ENCODE peak calls at places on chromosomes 7 and 10, in nine cellular contexts. One of them, this sample, is unnamed. For H3K4me1, the result is how much of the 10 kb centered on the place peaks cover.

GRCh38 chr7:39644170-39644569 is 20.8 kb downstream of the RALA start:
- DNase-seq in uterus: no peak
- DNase-seq in hepatocyte: no peak
- DNase-seq in Panc1: no peak
- DNase-seq in left lung: no peak
- DNase-seq in CD4-positive, CD25-positive, alpha-beta regulatory T cell: no peak
- DNase-seq in OCI-LY7: no peak
- DNase-seq in pancreas: no peak
- DNase-seq in PC-9: no peak
- DNase-seq in this sample: no peak

GRCh38 chr7:1911571-1911970 is 241.5 kb downstream of the ELFN1 start:
- DNase-seq in hepatocyte: no peak
- DNase-seq in uterus: no peak
- DNase-seq in PC-9: no peak
- DNase-seq in pancreas: peak
- DNase-seq in Panc1: no peak
- DNase-seq in left lung: no peak
- DNase-seq in OCI-LY7: no peak
- DNase-seq in CD4-positive, CD25-positive, alpha-beta regulatory T cell: no peak
- DNase-seq in this sample: no peak

GRCh38 chr10:120741415-120741814 is 109.7 kb upstream of the WDR11 start:
- DNase-seq in left lung: no peak
- DNase-seq in uterus: no peak
- DNase-seq in CD4-positive, CD25-positive, alpha-beta regulatory T cell: no peak
- DNase-seq in Panc1: no peak
- DNase-seq in pancreas: no peak
- DNase-seq in PC-9: no peak
- DNase-seq in OCI-LY7: no peak
- DNase-seq in hepatocyte: peak
- DNase-seq in this sample: no peak

GRCh38 chr10:73785721-73786511 is 510 bp downstream of the ZSWIM8 start:
- DNase-seq in PC-9: peak
- DNase-seq in CD4-positive, CD25-positive, alpha-beta regulatory T cell: peak
- DNase-seq in OCI-LY7: peak
- DNase-seq in pancreas: peak
- DNase-seq in hepatocyte: peak
- DNase-seq in left lung: peak
- DNase-seq in uterus: no peak
- DNase-seq in Panc1: no peak
- DNase-seq in this sample: peak

GRCh38 chr10:95133016-95133752 is 60.9 kb upstream of the ACSM6 start:
- DNase-seq in PC-9: peak
- DNase-seq in pancreas: peak
- DNase-seq in hepatocyte: peak
- DNase-seq in CD4-positive, CD25-positive, alpha-beta regulatory T cell: peak
- DNase-seq in OCI-LY7: peak
- DNase-seq in uterus: peak
- DNase-seq in Panc1: peak
- DNase-seq in left lung: peak
- DNase-seq in this sample: peak

GRCh38 chr10:125699562-125700143 is 16.7 kb upstream of the TEX36 start:
- DNase-seq in pancreas: no peak
- DNase-seq in uterus: no peak
- DNase-seq in left lung: no peak
- DNase-seq in hepatocyte: no peak
- DNase-seq in OCI-LY7: no peak
- DNase-seq in CD4-positive, CD25-positive, alpha-beta regulatory T cell: no peak
- DNase-seq in PC-9: no peak
- DNase-seq in Panc1: no peak
- DNase-seq in this sample: no peak

GRCh38 chr10:14519785-14520184 is 189.1 kb upstream of the FRMD4A start:
- DNase-seq in OCI-LY7: no peak
- DNase-seq in pancreas: no peak
- DNase-seq in Panc1: no peak
- DNase-seq in uterus: no peak
- DNase-seq in hepatocyte: no peak
- DNase-seq in left lung: no peak
- DNase-seq in PC-9: no peak
- DNase-seq in CD4-positive, CD25-positive, alpha-beta regulatory T cell: no peak
- DNase-seq in this sample: no peak

GRCh38 chr10:45514283-45515270 is 140.6 kb downstream of the ALOX5 start:
- DNase-seq in PC-9: no peak
- DNase-seq in pancreas: no peak
- DNase-seq in hepatocyte: no peak
- DNase-seq in CD4-positive, CD25-positive, alpha-beta regulatory T cell: no peak
- DNase-seq in Panc1: no peak
- DNase-seq in left lung: no peak
- DNase-seq in OCI-LY7: no peak
- DNase-seq in uterus: no peak
- DNase-seq in this sample: no peak

GRCh38 chr7:149670288-149670687 is 103.1 kb downstream of the ZNF467 start:
- DNase-seq in hepatocyte: peak
- DNase-seq in uterus: no peak
- DNase-seq in Panc1: no peak
- DNase-seq in CD4-positive, CD25-positive, alpha-beta regulatory T cell: no peak
- DNase-seq in OCI-LY7: no peak
- DNase-seq in pancreas: no peak
- DNase-seq in left lung: no peak
- DNase-seq in PC-9: no peak
- DNase-seq in this sample: no peak

GRCh38 chr7:123643495-123644428 is 11.9 kb upstream of the LMOD2 start:
- DNase-seq in uterus: no peak
- DNase-seq in pancreas: no peak
- DNase-seq in CD4-positive, CD25-positive, alpha-beta regulatory T cell: no peak
- DNase-seq in Panc1: no peak
- DNase-seq in hepatocyte: peak
- DNase-seq in PC-9: peak
- DNase-seq in left lung: no peak
- DNase-seq in OCI-LY7: no peak
- DNase-seq in this sample: no peak

GRCh38 chr10:26890956-26891355 is 30.2 kb upstream of the ABI1 start:
- DNase-seq in left lung: no peak
- DNase-seq in Panc1: peak
- DNase-seq in pancreas: peak
- DNase-seq in OCI-LY7: peak
- DNase-seq in PC-9: peak
- DNase-seq in uterus: no peak
- DNase-seq in hepatocyte: peak
- DNase-seq in CD4-positive, CD25-positive, alpha-beta regulatory T cell: peak
- DNase-seq in this sample: no peak

GRCh38 chr7:24075426-24075810 is 208.6 kb upstream of the NPY start:
- DNase-seq in uterus: no peak
- DNase-seq in hepatocyte: no peak
- DNase-seq in CD4-positive, CD25-positive, alpha-beta regulatory T cell: no peak
- DNase-seq in left lung: no peak
- DNase-seq in PC-9: no peak
- DNase-seq in Panc1: no peak
- DNase-seq in OCI-LY7: no peak
- DNase-seq in pancreas: no peak
- DNase-seq in this sample: no peak

GRCh38 chr7:17131060-17131345 is 167.4 kb upstream of the AHR start:
- DNase-seq in uterus: no peak
- DNase-seq in left lung: no peak
- DNase-seq in OCI-LY7: no peak
- DNase-seq in CD4-positive, CD25-positive, alpha-beta regulatory T cell: no peak
- DNase-seq in Panc1: no peak
- DNase-seq in PC-9: no peak
- DNase-seq in hepatocyte: no peak
- DNase-seq in pancreas: no peak
- DNase-seq in this sample: no peak

GRCh38 chr7:17129218-17129617 is 169.2 kb upstream of the AHR start:
- DNase-seq in OCI-LY7: no peak
- DNase-seq in hepatocyte: no peak
- DNase-seq in left lung: no peak
- DNase-seq in CD4-positive, CD25-positive, alpha-beta regulatory T cell: no peak
- DNase-seq in PC-9: no peak
- DNase-seq in pancreas: no peak
- DNase-seq in uterus: no peak
- DNase-seq in Panc1: no peak
- DNase-seq in this sample: no peak

GRCh38 chr7:17131983-17132655 is 166.3 kb upstream of the AHR start:
- DNase-seq in hepatocyte: peak
- DNase-seq in CD4-positive, CD25-positive, alpha-beta regulatory T cell: no peak
- DNase-seq in pancreas: no peak
- DNase-seq in OCI-LY7: no peak
- DNase-seq in PC-9: no peak
- DNase-seq in left lung: no peak
- DNase-seq in uterus: no peak
- DNase-seq in Panc1: no peak
- DNase-seq in this sample: no peak

GRCh38 chr7:17132726-17133125 is 165.7 kb upstream of the AHR start:
- DNase-seq in CD4-positive, CD25-positive, alpha-beta regulatory T cell: no peak
- DNase-seq in Panc1: no peak
- DNase-seq in uterus: no peak
- DNase-seq in pancreas: no peak
- DNase-seq in hepatocyte: no peak
- DNase-seq in left lung: no peak
- DNase-seq in OCI-LY7: no peak
- DNase-seq in PC-9: no peak
- DNase-seq in this sample: no peak

DNA sequence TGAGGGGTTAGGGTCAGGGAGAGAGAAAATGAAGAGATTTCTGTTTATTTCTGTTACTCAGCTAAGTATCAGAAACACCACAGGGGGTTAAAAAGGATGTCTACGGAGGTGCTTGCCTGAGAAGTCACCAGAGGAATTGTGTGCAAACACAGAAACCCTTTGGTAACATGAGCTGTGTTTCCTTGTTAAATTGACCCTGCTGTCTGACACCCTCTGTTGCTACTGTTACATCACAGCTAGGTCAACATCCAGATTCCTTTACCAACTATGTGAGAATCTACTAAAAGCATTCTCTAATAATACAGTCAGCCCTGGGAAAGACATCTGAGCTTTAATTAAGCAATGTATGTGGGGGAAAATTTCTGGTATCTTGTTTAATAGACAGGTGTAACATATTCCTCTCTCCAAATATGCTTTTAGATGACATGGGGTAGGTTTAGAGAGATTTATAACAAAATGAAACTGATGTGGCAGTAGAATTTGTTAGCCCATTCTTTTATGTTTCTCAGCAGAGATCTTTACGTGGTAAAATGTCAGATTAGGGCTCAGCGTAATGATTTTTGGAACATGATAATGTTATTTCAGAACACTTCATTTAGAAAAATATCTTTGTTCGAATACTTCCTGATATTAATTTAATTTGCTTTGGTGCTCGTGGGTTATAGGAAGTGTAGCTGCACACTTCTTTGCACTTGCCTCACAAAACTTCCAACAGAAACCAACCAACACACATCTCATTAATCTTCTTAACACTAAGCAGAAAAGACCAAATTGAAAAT is 168.0 kb upstream of the AHR start:
- DNase-seq in Panc1: peak
- DNase-seq in PC-9: peak
- DNase-seq in hepatocyte: peak
- DNase-seq in left lung: no peak
- DNase-seq in uterus: no peak
- DNase-seq in OCI-LY7: no peak
- DNase-seq in pancreas: no peak
- DNase-seq in CD4-positive, CD25-positive, alpha-beta regulatory T cell: no peak
- DNase-seq in this sample: no peak
- H3K4me1 ChIP-seq in Panc1: under half
- H3K4me1 ChIP-seq in PC-9: under half
- H3K4me1 ChIP-seq in hepatocyte: under half
- H3K4me1 ChIP-seq in left lung: under half
- H3K4me1 ChIP-seq in uterus: under half
- H3K4me1 ChIP-seq in OCI-LY7: under half
- H3K4me1 ChIP-seq in pancreas: under half
- H3K4me1 ChIP-seq in CD4-positive, CD25-positive, alpha-beta regulatory T cell: under half
- H3K4me1 ChIP-seq in this sample: under half

GRCh38 chr7:77284005-77284404 is 84.4 kb upstream of the FGL2 start:
- DNase-seq in pancreas: no peak
- DNase-seq in left lung: no peak
- DNase-seq in uterus: no peak
- DNase-seq in PC-9: no peak
- DNase-seq in OCI-LY7: no peak
- DNase-seq in CD4-positive, CD25-positive, alpha-beta regulatory T cell: no peak
- DNase-seq in hepatocyte: no peak
- DNase-seq in Panc1: no peak
- DNase-seq in this sample: no peak
- H3K27ac ChIP-seq in pancreas: no peak
- H3K27ac ChIP-seq in left lung: no peak
- H3K27ac ChIP-seq in uterus: no peak
- H3K27ac ChIP-seq in PC-9: no peak
- H3K27ac ChIP-seq in OCI-LY7: no peak
- H3K27ac ChIP-seq in CD4-positive, CD25-positive, alpha-beta regulatory T cell: no peak
- H3K27ac ChIP-seq in hepatocyte: no peak
- H3K27ac ChIP-seq in Panc1: no peak
- H3K27ac ChIP-seq in this sample: no peak

GRCh38 chr10:113168560-113168959 is 218.5 kb downstream of the TCF7L2 start:
- DNase-seq in OCI-LY7: no peak
- DNase-seq in pancreas: no peak
- DNase-seq in CD4-positive, CD25-positive, alpha-beta regulatory T cell: no peak
- DNase-seq in Panc1: no peak
- DNase-seq in uterus: no peak
- DNase-seq in left lung: no peak
- DNase-seq in hepatocyte: no peak
- DNase-seq in PC-9: no peak
- DNase-seq in this sample: no peak
- H3K4me1 ChIP-seq in OCI-LY7: under half
- H3K4me1 ChIP-seq in pancreas: under half
- H3K4me1 ChIP-seq in CD4-positive, CD25-positive, alpha-beta regulatory T cell: under half
- H3K4me1 ChIP-seq in Panc1: under half
- H3K4me1 ChIP-seq in uterus: under half
- H3K4me1 ChIP-seq in left lung: under half
- H3K4me1 ChIP-seq in hepatocyte: under half
- H3K4me1 ChIP-seq in PC-9: under half
- H3K4me1 ChIP-seq in this sample: under half

GRCh38 chr10:103053659-103054581 is 135.8 kb downstream of the CNNM2 start:
- DNase-seq in Panc1: no peak
- DNase-seq in uterus: peak
- DNase-seq in pancreas: no peak
- DNase-seq in hepatocyte: peak
- DNase-seq in OCI-LY7: no peak
- DNase-seq in PC-9: no peak
- DNase-seq in CD4-positive, CD25-positive, alpha-beta regulatory T cell: peak
- DNase-seq in left lung: peak
- DNase-seq in this sample: peak

GRCh38 chr10:103049237-103049636 is 131.1 kb downstream of the CNNM2 start:
- DNase-seq in left lung: no peak
- DNase-seq in OCI-LY7: no peak
- DNase-seq in pancreas: no peak
- DNase-seq in CD4-positive, CD25-positive, alpha-beta regulatory T cell: no peak
- DNase-seq in uterus: no peak
- DNase-seq in Panc1: no peak
- DNase-seq in PC-9: no peak
- DNase-seq in hepatocyte: no peak
- DNase-seq in this sample: no peak

GRCh38 chr10:103057980-103058568 is 135.0 kb downstream of the NT5C2 start:
- DNase-seq in pancreas: no peak
- DNase-seq in left lung: no peak
- DNase-seq in Panc1: no peak
- DNase-seq in uterus: no peak
- DNase-seq in OCI-LY7: no peak
- DNase-seq in PC-9: no peak
- DNase-seq in hepatocyte: no peak
- DNase-seq in CD4-positive, CD25-positive, alpha-beta regulatory T cell: no peak
- DNase-seq in this sample: no peak

GRCh38 chr10:103054621-103055020 is 136.5 kb downstream of the CNNM2 start:
- DNase-seq in CD4-positive, CD25-positive, alpha-beta regulatory T cell: no peak
- DNase-seq in pancreas: no peak
- DNase-seq in hepatocyte: no peak
- DNase-seq in left lung: no peak
- DNase-seq in OCI-LY7: no peak
- DNase-seq in Panc1: no peak
- DNase-seq in uterus: no peak
- DNase-seq in PC-9: no peak
- DNase-seq in this sample: no peak

GRCh38 chr10:103055105-103055504 is 137.0 kb downstream of the CNNM2 start:
- DNase-seq in CD4-positive, CD25-positive, alpha-beta regulatory T cell: no peak
- DNase-seq in OCI-LY7: no peak
- DNase-seq in Panc1: no peak
- DNase-seq in uterus: no peak
- DNase-seq in hepatocyte: no peak
- DNase-seq in pancreas: no peak
- DNase-seq in left lung: no peak
- DNase-seq in PC-9: no peak
- DNase-seq in this sample: no peak
- H3K27ac ChIP-seq in CD4-positive, CD25-positive, alpha-beta regulatory T cell: no peak
- H3K27ac ChIP-seq in OCI-LY7: no peak
- H3K27ac ChIP-seq in Panc1: no peak
- H3K27ac ChIP-seq in uterus: peak
- H3K27ac ChIP-seq in hepatocyte: no peak
- H3K27ac ChIP-seq in pancreas: no peak
- H3K27ac ChIP-seq in left lung: no peak
- H3K27ac ChIP-seq in PC-9: no peak
- H3K27ac ChIP-seq in this sample: no peak